ENCODE peak calls at places on chromosomes 3 and 15, in six cellular contexts. E, Q, Z, P, J and S are unnamed samples.
A peak's percentile ranks its signal among the peaks of the same experiment; 100 is the strongest.

GRCh38 chr15:71136159-71137137 is 21.2 kb downstream of the THSD4 start:
- DNase-seq in E (no peak), Q (peak; percentile 70), Z (peak; percentile 87), P (no peak), J (no peak), S (no peak)

GRCh38 chr15:74642328-74642723 is 26.7 kb downstream of the CLK3 start:
- DNase-seq in E (no peak), Q (no peak), Z (no peak), P (no peak), J (peak; percentile 79), S (no peak)

GRCh38 chr15:100722551-100723322 is 120.3 kb downstream of the ASB7 start:
- DNase-seq in E (no peak), Q (no peak), Z (no peak), P (no peak), J (no peak), S (no peak)

GRCh38 chr3:160169139-160169830 is 55.9 kb upstream of the C3orf80 start:
- DNase-seq in E (no peak), Q (peak; percentile 67), Z (peak; percentile 87), P (no peak), J (no peak), S (peak; percentile 31)

GRCh38 chr3:160956785-160957184 is 148.4 kb downstream of the B3GALNT1 start:
- DNase-seq in E (no peak), Q (no peak), Z (peak; percentile 55), P (no peak), J (no peak), S (no peak)

GRCh38 chr3:157182879-157183278 is 22.9 kb upstream of the CCNL1 start:
- DNase-seq in E (no peak), Q (no peak), Z (no peak), P (no peak), J (no peak), S (no peak)

GRCh38 chr15:48695088-48695834 is 49.8 kb upstream of the FBN1 start:
- DNase-seq in E (no peak), Q (peak; percentile 53), Z (peak; percentile 95), P (no peak), J (no peak), S (peak; percentile 33)

GRCh38 chr3:194640829-194641228 is 7.6 kb upstream of the TMEM44 start:
- DNase-seq in E (peak; percentile 62), Q (no peak), Z (peak; percentile 17), P (no peak), J (no peak), S (no peak)

DNA sequence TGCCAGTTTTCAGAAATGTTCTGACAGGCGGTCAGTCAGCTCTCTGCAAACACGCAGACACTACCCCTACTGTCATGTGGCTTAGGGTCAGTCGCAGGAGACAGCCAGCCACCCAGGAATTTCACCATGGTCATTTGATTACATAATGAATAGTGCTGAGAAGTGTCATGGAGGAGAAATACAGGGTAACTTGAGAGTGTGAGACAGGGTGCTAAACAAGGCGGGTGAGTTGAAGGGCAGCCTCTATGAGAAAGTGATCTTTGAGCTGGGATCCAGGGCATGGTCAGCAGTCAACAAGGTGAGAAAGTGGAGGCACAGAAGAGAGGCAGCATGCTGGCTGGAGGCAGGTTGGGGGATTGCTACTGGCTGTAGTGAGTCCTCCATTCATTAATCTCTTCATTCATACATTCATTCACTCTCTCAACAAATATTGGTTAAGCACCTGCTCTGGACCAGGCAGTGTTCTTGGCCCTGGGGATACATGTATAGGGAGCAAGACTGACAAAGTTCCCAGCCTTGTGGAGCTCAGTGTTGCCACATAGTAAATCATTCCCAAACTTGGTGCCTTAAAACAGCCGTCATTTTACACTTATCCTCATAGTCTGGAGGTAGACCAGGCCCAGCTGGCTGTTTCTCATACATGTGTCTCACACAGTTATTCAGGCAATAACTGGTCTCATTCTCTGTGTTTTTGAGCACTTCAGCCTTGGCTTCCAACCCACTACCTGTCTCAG is 14.8 kb downstream of the PXYLP1 start:
- DNase-seq in E (no peak), Q (no peak), Z (no peak), P (no peak), J (no peak), S (no peak)
- TF ChIP-seq CTCF in E (no peak), Q (no peak), Z (no peak), P (no peak), J (no peak), S (no peak)

DNA sequence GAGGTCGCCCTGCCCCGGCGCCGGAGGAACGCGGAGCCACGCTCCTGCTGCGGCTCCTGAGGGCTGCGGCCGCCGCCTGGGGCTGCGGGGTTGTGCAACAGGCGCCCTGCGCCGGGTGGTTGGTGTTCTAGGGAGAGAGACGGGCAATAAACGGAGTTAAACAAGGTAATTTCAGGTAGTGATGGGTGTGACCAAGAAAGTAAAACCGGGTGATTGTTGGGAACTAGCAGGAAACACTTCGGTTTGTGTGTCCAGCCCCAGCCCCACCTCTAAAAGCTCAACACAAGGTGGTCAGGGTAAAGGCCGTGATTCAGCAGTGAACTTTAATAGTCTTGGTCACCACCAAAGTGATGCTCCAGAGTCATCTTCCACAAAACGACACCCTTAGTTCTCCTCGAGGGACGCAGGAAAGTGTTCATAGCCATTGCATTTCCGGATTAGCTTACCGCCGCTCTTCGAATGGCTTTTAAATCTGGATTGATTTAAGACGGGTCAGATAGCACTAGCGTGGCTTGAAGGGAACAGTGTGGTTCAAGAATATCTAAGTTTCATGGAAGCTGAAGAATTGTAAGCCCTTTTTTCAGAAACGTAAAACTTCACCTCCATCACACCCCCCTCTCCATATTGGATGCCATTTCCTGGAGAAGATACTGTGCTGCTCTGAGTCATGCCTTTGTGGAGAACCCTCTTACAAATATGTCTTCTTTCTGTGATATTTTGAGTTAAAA is 702 bp downstream of the RNF7 start:
- DNase-seq in E (peak; percentile 33), Q (no peak), Z (peak; percentile 59), P (no peak), J (no peak), S (peak; percentile 6)
- H3K4me3 ChIP-seq in E (peak overlapping the region; percentile 82), Q (peak overlapping the region; percentile 94), Z (peak overlapping the region; percentile 98), P (peak overlapping the region; percentile 76), J (peak overlapping the region; percentile 86), S (peak overlapping the region; percentile 68)

DNA sequence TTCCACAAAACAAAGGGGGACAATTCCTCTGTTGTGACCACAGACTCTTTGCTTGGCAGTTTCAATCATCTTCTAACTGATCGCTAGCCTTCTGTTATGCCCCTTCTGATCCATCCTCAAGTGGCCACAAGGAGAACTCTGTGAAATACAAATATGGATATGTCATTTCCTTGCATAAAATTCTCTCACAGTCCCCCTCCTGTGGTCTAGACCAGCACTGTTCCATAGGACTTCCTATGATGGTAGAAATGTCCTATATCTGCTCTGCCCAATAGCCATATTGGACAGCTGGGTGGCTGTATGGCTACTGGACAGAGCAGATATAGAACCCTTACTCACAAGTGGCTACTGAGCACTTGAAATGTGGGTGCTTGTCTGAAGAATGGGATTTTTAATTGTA is 25.9 kb upstream of the SNRK start:
- DNase-seq in E (no peak), Q (no peak), Z (no peak), P (no peak), J (no peak), S (no peak)
- TF ChIP-seq CTCF in E (no peak), Q (no peak), Z (no peak), P (no peak), J (no peak), S (peak; percentile 22)

GRCh38 chr3:38141952-38142273 is 3.5 kb downstream of the MYD88 start:
- DNase-seq in E (no peak), Q (no peak), Z (no peak), P (no peak), J (no peak), S (no peak)

GRCh38 chr3:38141173-38141951 is 2.9 kb downstream of the MYD88 start:
- DNase-seq in E (no peak), Q (no peak), Z (no peak), P (peak; percentile 48), J (no peak), S (no peak)

GRCh38 chr3:38139191-38139590 is 730 bp downstream of the MYD88 start:
- DNase-seq in E (no peak), Q (no peak), Z (no peak), P (peak; percentile 48), J (no peak), S (no peak)

GRCh38 chr3:38139652-38140051 is 1.2 kb downstream of the MYD88 start:
- DNase-seq in E (no peak), Q (no peak), Z (no peak), P (peak; percentile 61), J (no peak), S (no peak)

GRCh38 chr3:38140326-38141172 is 2.1 kb downstream of the MYD88 start:
- DNase-seq in E (no peak), Q (no peak), Z (no peak), P (peak; percentile 50), J (no peak), S (no peak)
- H3K4me3 ChIP-seq in E (peak overlapping the region; percentile 92), Q (peak overlapping the region; percentile 10), Z (no peak overlapping the region), P (no peak overlapping the region), J (no peak overlapping the region), S (no peak overlapping the region)

GRCh38 chr15:61917457-61917856 is 142.8 kb downstream of the VPS13C start:
- DNase-seq in E (no peak), Q (no peak), Z (no peak), P (no peak), J (no peak), S (no peak)

GRCh38 chr15:61910839-61911369 is 149.3 kb downstream of the VPS13C start:
- DNase-seq in E (no peak), Q (peak; percentile 0), Z (no peak), P (no peak), J (no peak), S (no peak)

GRCh38 chr15:61921093-61921492 is 139.2 kb downstream of the VPS13C start:
- DNase-seq in E (no peak), Q (no peak), Z (peak; percentile 10), P (no peak), J (no peak), S (no peak)

GRCh38 chr15:61916104-61916503 is 144.1 kb downstream of the VPS13C start:
- DNase-seq in E (no peak), Q (no peak), Z (peak; percentile 4), P (no peak), J (no peak), S (no peak)

DNA sequence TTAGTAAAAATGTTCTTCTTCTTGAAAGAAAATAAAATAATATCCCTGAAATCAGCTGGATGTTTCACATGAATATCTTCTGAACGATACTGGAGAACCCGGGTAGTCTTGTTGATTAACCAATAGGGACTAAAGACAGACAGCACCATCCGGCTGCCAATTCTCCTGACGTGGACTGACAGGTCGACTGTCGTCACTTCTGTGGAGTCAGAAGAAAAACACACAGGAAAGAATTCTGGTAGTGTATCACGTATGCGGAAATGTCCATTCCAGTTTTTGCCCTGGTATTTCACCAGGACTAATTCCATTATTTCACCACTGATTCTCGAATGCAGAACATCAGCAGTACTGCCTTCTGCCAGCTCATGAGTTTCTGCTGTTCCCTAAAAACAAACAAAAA is 144.6 kb downstream of the VPS13C start:
- DNase-seq in E (no peak), Q (no peak), Z (no peak), P (no peak), J (no peak), S (no peak)
- TF ChIP-seq CTCF in E (no peak), Q (no peak), Z (no peak), P (no peak), J (no peak), S (no peak)

GRCh38 chr3:71166366-71166765 is 417.2 kb downstream of the FOXP1 start:
- DNase-seq in E (no peak), Q (no peak), Z (no peak), P (no peak), J (no peak), S (no peak)
- H3K4me3 ChIP-seq in E (no peak overlapping the region), Q (no peak overlapping the region), Z (no peak overlapping the region), P (no peak overlapping the region), J (no peak overlapping the region), S (no peak overlapping the region)

GRCh38 chr3:94522488-94522887 is 459.6 kb downstream of the NSUN3 start:
- DNase-seq in E (no peak), Q (no peak), Z (no peak), P (no peak), J (no peak), S (no peak)
- TF ChIP-seq CTCF in E (no peak), Q (peak; percentile 43), Z (peak; percentile 6), P (no peak), J (peak; percentile 16), S (peak; percentile 55)

GRCh38 chr15:63233667-63234419 is 43.6 kb upstream of the APH1B start:
- DNase-seq in E (no peak), Q (no peak), Z (peak; percentile 91), P (no peak), J (no peak), S (no peak)
- H3K4me3 ChIP-seq in E (no peak overlapping the region), Q (peak overlapping the region; percentile 3), Z (no peak overlapping the region), P (peak overlapping the region; percentile 17), J (no peak overlapping the region), S (no peak overlapping the region)